ENCODE peak calls at places on chromosome 22, in four cellular contexts. One of them, this sample, is unnamed.

GRCh38 chr22:46681010-46681409 is 57.0 kb downstream of the CERK start:
- DNase-seq in hippocampal formation: no peak
- DNase-seq in neural crest cell: no peak
- DNase-seq in CD8-positive, alpha-beta memory T cell: no peak
- DNase-seq in this sample: no peak

GRCh38 chr22:36136475-36136874 is 24.1 kb downstream of the APOL3 start:
- DNase-seq in hippocampal formation: no peak
- DNase-seq in neural crest cell: no peak
- DNase-seq in CD8-positive, alpha-beta memory T cell: no peak
- DNase-seq in this sample: no peak

GRCh38 chr22:32674925-32675825 is 126.3 kb upstream of the TIMP3 start:
- DNase-seq in hippocampal formation: no peak
- DNase-seq in neural crest cell: no peak
- DNase-seq in CD8-positive, alpha-beta memory T cell: no peak
- DNase-seq in this sample: no peak

GRCh38 chr22:47178339-47178738 is 415.9 kb downstream of the TBC1D22A start:
- DNase-seq in hippocampal formation: no peak
- DNase-seq in neural crest cell: no peak
- DNase-seq in CD8-positive, alpha-beta memory T cell: no peak
- DNase-seq in this sample: no peak

GRCh38 chr22:44996120-44996519 is 13.7 kb downstream of the PHF21B start:
- DNase-seq in hippocampal formation: no peak
- DNase-seq in neural crest cell: no peak
- DNase-seq in CD8-positive, alpha-beta memory T cell: no peak
- DNase-seq in this sample: no peak

GRCh38 chr22:19429950-19430889 is 1.3 kb downstream of the HIRA start:
- DNase-seq in hippocampal formation: no peak
- DNase-seq in neural crest cell: no peak
- DNase-seq in CD8-positive, alpha-beta memory T cell: peak
- DNase-seq in this sample: no peak

GRCh38 chr22:45448431-45448830 is 34.9 kb downstream of the RIBC2 start:
- DNase-seq in hippocampal formation: no peak
- DNase-seq in neural crest cell: no peak
- DNase-seq in CD8-positive, alpha-beta memory T cell: no peak
- DNase-seq in this sample: no peak

GRCh38 chr22:21837184-21837979 is 30.1 kb downstream of the MAPK1 start:
- DNase-seq in hippocampal formation: no peak
- DNase-seq in neural crest cell: no peak
- DNase-seq in CD8-positive, alpha-beta memory T cell: no peak
- DNase-seq in this sample: no peak

GRCh38 chr22:46764140-46764680 is 1.8 kb downstream of the TBC1D22A start:
- DNase-seq in hippocampal formation: no peak
- DNase-seq in neural crest cell: no peak
- DNase-seq in CD8-positive, alpha-beta memory T cell: no peak
- DNase-seq in this sample: no peak

GRCh38 chr22:19060356-19061009 is 61.7 kb downstream of the DGCR2 start:
- DNase-seq in hippocampal formation: no peak
- DNase-seq in neural crest cell: no peak
- DNase-seq in CD8-positive, alpha-beta memory T cell: no peak
- DNase-seq in this sample: no peak

GRCh38 chr22:32836286-32836859 is 34.9 kb downstream of the TIMP3 start:
- DNase-seq in hippocampal formation: no peak
- DNase-seq in neural crest cell: no peak
- DNase-seq in CD8-positive, alpha-beta memory T cell: no peak
- DNase-seq in this sample: no peak

GRCh38 chr22:20545681-20546521 is 38.5 kb downstream of the MED15 start:
- DNase-seq in hippocampal formation: no peak
- DNase-seq in neural crest cell: no peak
- DNase-seq in CD8-positive, alpha-beta memory T cell: no peak
- DNase-seq in this sample: no peak

GRCh38 chr22:45229181-45229580 is 11.5 kb downstream of the KIAA0930 start:
- DNase-seq in hippocampal formation: no peak
- DNase-seq in neural crest cell: no peak
- DNase-seq in CD8-positive, alpha-beta memory T cell: no peak
- DNase-seq in this sample: no peak

GRCh38 chr22:42879371-42880021 is 22.4 kb upstream of the ARFGAP3 start:
- DNase-seq in hippocampal formation: no peak
- DNase-seq in neural crest cell: no peak
- DNase-seq in CD8-positive, alpha-beta memory T cell: no peak
- DNase-seq in this sample: no peak

GRCh38 chr22:48885919-48886305 is 941.8 kb downstream of the BRD1 start:
- DNase-seq in hippocampal formation: no peak
- DNase-seq in neural crest cell: no peak
- DNase-seq in CD8-positive, alpha-beta memory T cell: no peak
- DNase-seq in this sample: no peak

GRCh38 chr22:32776800-32777199 is 24.7 kb upstream of the TIMP3 start:
- DNase-seq in hippocampal formation: no peak
- DNase-seq in neural crest cell: no peak
- DNase-seq in CD8-positive, alpha-beta memory T cell: no peak
- DNase-seq in this sample: no peak

GRCh38 chr22:24176630-24177029 is 4.7 kb upstream of the SUSD2 start:
- DNase-seq in hippocampal formation: no peak
- DNase-seq in neural crest cell: no peak
- DNase-seq in CD8-positive, alpha-beta memory T cell: no peak
- DNase-seq in this sample: no peak

This sample was measured in progenitor cell of endocrine pancreas.